ENCODE peak calls at places on chromosome 2, in seven cellular contexts. Y, P, O, I, J, T and A are unnamed samples.

GRCh38 chr2:227461878-227462462 is 10.0 kb upstream of the AGFG1 start:
- ATAC-seq in Y (no peak), P (no peak), O (no peak), I (no peak), J (no peak), T (no peak), A (no peak)

GRCh38 chr2:28172114-28172898 is 220.4 kb upstream of the FOSL2 start:
- ATAC-seq in Y (no peak), P (no peak), O (no peak), I (no peak), J (no peak), T (no peak), A (no peak)

GRCh38 chr2:161571051-161571429 is 53.2 kb upstream of the SLC4A10 start:
- ATAC-seq in Y (peak; percentile 13), P (no peak), O (peak; percentile 53), I (no peak), J (no peak), T (no peak), A (no peak)

GRCh38 chr2:221166283-221166682 is 405.8 kb downstream of the EPHA4 start:
- ATAC-seq in Y (no peak), P (peak; percentile 60), O (no peak), I (no peak), J (no peak), T (no peak), A (peak; percentile 31)

GRCh38 chr2:50575232-50575631 is 456.7 kb downstream of the NRXN1 start:
- ATAC-seq in Y (no peak), P (no peak), O (no peak), I (no peak), J (no peak), T (no peak), A (no peak)

GRCh38 chr2:41116106-41116797 is 664.4 kb upstream of the SLC8A1 start:
- ATAC-seq in Y (no peak), P (no peak), O (no peak), I (no peak), J (no peak), T (no peak), A (no peak)

GRCh38 chr2:65361623-65362022 is 70.8 kb downstream of the SPRED2 start:
- ATAC-seq in Y (no peak), P (no peak), O (no peak), I (no peak), J (no peak), T (no peak), A (no peak)

GRCh38 chr2:67446504-67446911 is 49.4 kb downstream of the ETAA1 start:
- ATAC-seq in Y (no peak), P (no peak), O (no peak), I (peak; percentile 96), J (no peak), T (no peak), A (no peak)

GRCh38 chr2:415986-416610 is 128.2 kb upstream of the ALKAL2 start:
- ATAC-seq in Y (no peak), P (no peak), O (no peak), I (no peak), J (no peak), T (no peak), A (no peak)

GRCh38 chr2:209946539-209946938 is 55.9 kb upstream of the RPE start:
- ATAC-seq in Y (no peak), P (no peak), O (no peak), I (peak; percentile 65), J (no peak), T (no peak), A (no peak)

GRCh38 chr2:176483481-176483880 is 214.2 kb downstream of the MTX2 start:
- ATAC-seq in Y (no peak), P (no peak), O (no peak), I (no peak), J (no peak), T (no peak), A (no peak)

GRCh38 chr2:197079414-197079813 is 152.9 kb upstream of the PGAP1 start:
- ATAC-seq in Y (no peak), P (peak; percentile 39), O (no peak), I (no peak), J (no peak), T (no peak), A (peak; percentile 34)

GRCh38 chr2:218273908-218274249 is 3.6 kb downstream of the PNKD start:
- ATAC-seq in Y (no peak), P (no peak), O (no peak), I (no peak), J (no peak), T (no peak), A (no peak)

GRCh38 chr2:38095996-38096861 is 20.3 kb upstream of the CYP1B1 start:
- ATAC-seq in Y (peak; percentile 82), P (peak; percentile 19), O (peak; percentile 55), I (peak; percentile 26), J (no peak), T (peak; percentile 40), A (no peak)

GRCh38 chr2:72696559-72696958 is 129.3 kb downstream of the EXOC6B start:
- ATAC-seq in Y (no peak), P (no peak), O (no peak), I (no peak), J (no peak), T (no peak), A (no peak)

GRCh38 chr2:12543452-12544220 is 173.1 kb upstream of the TRIB2 start:
- ATAC-seq in Y (no peak), P (no peak), O (no peak), I (no peak), J (no peak), T (no peak), A (peak; percentile 43)

GRCh38 chr2:47345584-47345913 is 57.4 kb upstream of the MSH2 start:
- ATAC-seq in Y (no peak), P (no peak), O (no peak), I (peak; percentile 34), J (no peak), T (peak; percentile 35), A (no peak)

GRCh38 chr2:9710311-9710710 is 79.5 kb upstream of the YWHAQ start:
- ATAC-seq in Y (peak; percentile 38), P (no peak), O (no peak), I (no peak), J (no peak), T (no peak), A (no peak)

GRCh38 chr2:218815649-218816048 is 16.0 kb downstream of the PRKAG3 start:
- ATAC-seq in Y (no peak), P (no peak), O (no peak), I (no peak), J (no peak), T (no peak), A (no peak)

GRCh38 chr2:120235681-120236080 is 12.5 kb upstream of the TMEM185B start:
- ATAC-seq in Y (no peak), P (no peak), O (no peak), I (no peak), J (no peak), T (no peak), A (no peak)

GRCh38 chr2:20677301-20678176 is 10.6 kb downstream of the GDF7 start:
- ATAC-seq in Y (no peak), P (no peak), O (no peak), I (no peak), J (no peak), T (peak; percentile 52), A (no peak)

GRCh38 chr2:127175821-127176354 is 44.2 kb downstream of the CYP27C1 start:
- ATAC-seq in Y (no peak), P (peak; percentile 11), O (no peak), I (peak; percentile 17), J (no peak), T (no peak), A (peak; percentile 47)

GRCh38 chr2:231633259-231633976 is 40.8 kb downstream of the TEX44 start:
- ATAC-seq in Y (peak; percentile 44), P (no peak), O (no peak), I (no peak), J (no peak), T (peak; percentile 22), A (no peak)

GRCh38 chr2:104420420-104420819 is 433.5 kb upstream of the POU3F3 start:
- ATAC-seq in Y (no peak), P (no peak), O (no peak), I (no peak), J (no peak), T (no peak), A (no peak)

GRCh38 chr2:6913415-6914157 is 3.6 kb upstream of the RNF144A start:
- ATAC-seq in Y (peak; percentile 38), P (no peak), O (no peak), I (no peak), J (peak; percentile 43), T (no peak), A (no peak)

GRCh38 chr2:133676392-133677130 is 108.3 kb upstream of the NCKAP5 start:
- ATAC-seq in Y (no peak), P (no peak), O (no peak), I (no peak), J (no peak), T (no peak), A (peak; percentile 23)

GRCh38 chr2:165219491-165219890 is 15.6 kb upstream of the SCN3A start:
- ATAC-seq in Y (no peak), P (no peak), O (no peak), I (no peak), J (no peak), T (no peak), A (no peak)

GRCh38 chr2:203685081-203685621 is 21.3 kb upstream of the CD28 start:
- ATAC-seq in Y (no peak), P (peak; percentile 43), O (no peak), I (peak; percentile 43), J (no peak), T (no peak), A (peak; percentile 56)

GRCh38 chr2:96767135-96767871 is 6.6 kb downstream of the CNNM4 start:
- ATAC-seq in Y (no peak), P (no peak), O (no peak), I (no peak), J (no peak), T (no peak), A (no peak)

GRCh38 chr2:21042958-21043743 is 722 bp downstream of the APOB start:
- ATAC-seq in Y (peak; percentile 40), P (peak; percentile 25), O (peak; percentile 66), I (peak; percentile 91), J (peak; percentile 63), T (peak; percentile 54), A (peak; percentile 25)

GRCh38 chr2:26459991-26460612 is 17.8 kb downstream of the OTOF start:
- ATAC-seq in Y (no peak), P (no peak), O (no peak), I (no peak), J (no peak), T (peak; percentile 17), A (no peak)

GRCh38 chr2:237663517-237663916 is 36.1 kb downstream of the LRRFIP1 start:
- ATAC-seq in Y (no peak), P (peak; percentile 16), O (no peak), I (no peak), J (no peak), T (no peak), A (no peak)